ENCODE peak calls at places on chromosomes 11 and 22, in seven cellular contexts. I is left lung, F is dorsolateral prefrontal cortex, O is body of pancreas, T is lower lobe of right lung, D is GM23338, H is uterus. Y is an unnamed sample.

GRCh38 chr11:10625982-10626311 is 57.5 kb upstream of the LYVE1 start:
- DNase-seq in I (no peak), F (no peak), O (no peak), T (no peak), D (no peak), H (no peak), Y (peak)

GRCh38 chr22:47206819-47207218 is 444.4 kb downstream of the TBC1D22A start:
- DNase-seq in I (no peak), F (no peak), O (no peak), T (no peak), D (no peak), H (no peak), Y (no peak)

GRCh38 chr11:77094841-77095365 is 7.7 kb upstream of the OMP start:
- DNase-seq in I (no peak), F (no peak), O (peak), T (peak), D (no peak), H (no peak), Y (no peak)

GRCh38 chr11:119218141-119218878 is 12.2 kb downstream of the CBL start:
- DNase-seq in I (no peak), F (no peak), O (no peak), T (no peak), D (no peak), H (no peak), Y (no peak)

GRCh38 chr22:20885557-20886323 is 26.9 kb downstream of the SNAP29 start:
- DNase-seq in I (peak), F (peak), O (peak), T (peak), D (peak), H (peak), Y (peak)

GRCh38 chr11:8671651-8672062 is 10.8 kb downstream of the TRIM66 start:
- DNase-seq in I (no peak), F (no peak), O (peak), T (no peak), D (no peak), H (peak), Y (no peak)

GRCh38 chr11:1049071-1049405 is 12.5 kb upstream of the MUC6 start:
- DNase-seq in I (no peak), F (no peak), O (no peak), T (no peak), D (no peak), H (no peak), Y (no peak)

GRCh38 chr22:42528591-42529307 is 9.2 kb upstream of the RRP7A start:
- DNase-seq in I (no peak), F (no peak), O (no peak), T (no peak), D (no peak), H (no peak), Y (no peak)

GRCh38 chr22:42294034-42294985 is 23.9 kb upstream of the TCF20 start:
- DNase-seq in I (peak), F (no peak), O (peak), T (no peak), D (peak), H (no peak), Y (no peak)

GRCh38 chr22:43249789-43250188 is 62.9 kb upstream of the TTLL12 start:
- DNase-seq in I (no peak), F (no peak), O (no peak), T (no peak), D (no peak), H (no peak), Y (no peak)

GRCh38 chr11:47377571-47378010 is 756 bp downstream of the SPI1 start:
- DNase-seq in I (peak), F (no peak), O (no peak), T (no peak), D (no peak), H (no peak), Y (no peak)
- H3K4me3 ChIP-seq in I (peak), F (peak), O (no peak), T (peak), D (no peak), H (no peak), Y (peak)

DNA sequence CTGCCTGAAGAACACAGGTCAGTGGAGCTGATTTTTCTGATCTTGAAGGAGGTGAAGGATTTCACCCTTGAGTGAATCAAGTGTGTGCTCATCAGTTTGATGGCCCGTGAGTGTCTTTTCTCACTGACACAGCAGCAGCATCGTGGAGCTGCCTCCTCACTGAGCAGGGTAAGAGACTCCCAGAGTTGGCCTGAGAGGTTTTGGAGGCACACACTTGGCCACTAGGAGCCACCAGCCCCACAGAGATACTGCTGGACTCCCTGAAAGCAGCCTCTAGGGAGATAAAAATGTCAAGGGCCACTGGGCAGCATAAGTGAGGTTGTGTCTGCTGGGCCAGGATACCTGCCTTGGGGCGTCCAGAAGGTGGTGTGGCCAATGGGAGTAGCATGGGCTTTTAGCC is 245.4 kb downstream of the GRIK4 start:
- DNase-seq in I (no peak), F (no peak), O (no peak), T (no peak), D (peak), H (no peak), Y (no peak)
- TF ChIP-seq CTCF in I (no peak), F (no peak), O (no peak), T (no peak), D (peak), H (no peak), Y (no peak)

DNA sequence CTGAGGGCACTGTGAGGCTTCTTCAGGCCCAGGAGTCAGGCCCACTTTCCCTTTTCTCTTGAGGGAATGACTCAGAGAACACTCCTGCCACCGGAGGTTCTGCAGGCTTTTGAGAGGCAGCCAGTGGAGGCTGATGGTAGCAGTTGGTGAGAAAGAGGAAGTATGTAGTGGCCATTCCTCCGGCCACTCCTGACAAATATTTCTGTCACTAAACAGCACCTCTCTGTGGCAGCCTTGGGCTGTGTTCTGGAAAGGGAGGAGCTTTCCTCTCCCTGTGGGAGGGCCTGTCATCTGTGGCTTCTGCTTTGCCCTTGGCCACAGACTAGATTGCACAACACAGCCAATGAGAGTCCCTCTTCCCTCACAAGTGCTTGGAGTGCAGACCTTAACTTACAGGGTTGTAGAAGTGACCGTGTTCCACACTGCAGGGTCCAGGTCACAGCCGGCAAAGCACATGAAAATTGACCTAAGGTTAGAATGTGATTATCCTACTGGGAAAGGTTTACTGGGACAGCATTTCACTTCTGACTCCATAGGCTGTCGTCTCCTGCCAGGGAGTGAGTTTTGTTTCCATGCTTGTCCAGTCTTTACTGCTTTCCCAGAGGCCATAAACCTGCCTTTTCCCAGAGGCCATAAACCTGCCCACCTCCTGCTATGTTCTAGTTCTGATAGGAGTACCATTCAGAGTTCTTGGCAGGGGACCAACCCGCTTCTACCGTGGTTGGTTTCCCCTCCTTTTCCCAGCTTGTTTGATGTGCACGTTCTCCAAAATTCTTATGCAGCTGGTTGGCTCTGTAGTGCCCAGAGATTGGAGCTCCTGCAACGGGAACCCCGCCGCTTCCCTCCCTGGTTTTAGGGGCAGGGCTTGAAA is 33.3 kb downstream of the MARK2 start:
- DNase-seq in I (peak), F (peak), O (peak), T (peak), D (peak), H (peak), Y (peak)
- H3K4me3 ChIP-seq in I (no peak), F (peak), O (no peak), T (peak), D (no peak), H (no peak), Y (no peak)

DNA sequence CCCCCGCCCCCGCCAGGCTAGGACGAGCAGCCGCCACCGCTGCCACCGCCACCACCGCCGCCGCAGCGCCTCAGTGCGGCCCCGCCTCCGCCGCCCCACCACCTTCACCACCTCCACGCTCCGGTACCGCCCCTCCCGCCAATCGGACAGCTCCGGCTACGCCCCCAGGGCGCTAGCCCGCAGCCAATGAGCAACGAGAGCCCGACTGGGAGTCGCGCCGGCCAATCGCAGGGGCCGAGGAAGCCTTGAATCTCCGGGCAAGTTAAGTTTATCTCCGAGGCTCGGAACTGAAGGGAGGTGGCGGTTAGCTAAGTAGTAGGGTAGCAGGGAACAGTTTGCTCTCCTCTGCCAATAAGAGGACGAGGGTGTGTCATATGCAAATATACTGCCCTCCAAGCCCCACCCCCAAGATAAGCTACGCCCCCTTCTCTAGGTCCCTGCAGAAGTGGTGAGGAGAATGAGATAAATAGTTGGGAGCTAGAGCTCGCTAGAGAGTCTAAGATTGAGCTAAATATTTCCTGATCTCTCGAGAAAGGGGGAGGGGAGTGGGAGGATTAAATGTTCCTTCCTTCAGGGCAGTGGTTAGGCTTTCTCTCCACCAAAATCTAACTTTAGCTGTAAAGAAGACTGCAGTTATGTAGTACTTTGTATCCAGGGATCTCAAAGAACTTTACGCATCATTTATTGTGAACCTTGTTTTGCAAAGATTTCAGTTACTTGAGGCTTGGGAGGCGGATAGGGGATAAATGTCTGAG is at the start of gene SESN3:
- DNase-seq in I (peak), F (peak), O (peak), T (peak), D (peak), H (peak), Y (peak)
- TF ChIP-seq CTCF in I (no peak), F (peak), O (peak), T (no peak), D (peak), H (peak), Y (no peak)

GRCh38 chr11:61037694-61038093 is 64.6 kb upstream of the CD5 start:
- DNase-seq in I (no peak), F (peak), O (no peak), T (no peak), D (no peak), H (no peak), Y (no peak)

GRCh38 chr11:61041755-61042518 is 60.4 kb upstream of the CD5 start:
- DNase-seq in I (peak), F (no peak), O (peak), T (no peak), D (peak), H (peak), Y (no peak)

GRCh38 chr11:61045271-61045670 is 57.0 kb upstream of the CD5 start:
- DNase-seq in I (no peak), F (no peak), O (no peak), T (no peak), D (no peak), H (no peak), Y (no peak)

GRCh38 chr11:61042961-61043540 is 59.2 kb upstream of the CD5 start:
- DNase-seq in I (no peak), F (no peak), O (no peak), T (no peak), D (no peak), H (no peak), Y (no peak)

DNA sequence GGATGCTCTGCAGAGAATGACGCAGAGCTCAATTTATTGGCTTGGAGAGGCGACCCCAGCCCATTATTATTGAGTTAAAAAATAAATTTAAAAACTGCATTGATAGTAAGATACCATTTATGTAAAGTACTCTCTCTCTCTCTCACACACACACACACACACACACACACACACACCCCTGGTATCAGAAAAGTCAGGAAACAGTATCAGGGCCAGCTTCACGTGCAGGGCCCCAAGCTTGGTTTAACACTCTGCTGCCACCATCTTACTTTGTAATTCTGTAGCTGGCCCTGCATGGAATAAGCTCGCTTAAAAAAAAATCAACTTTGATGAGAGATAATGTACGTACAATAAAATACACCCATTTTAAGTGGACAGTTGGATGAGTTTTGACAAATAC is 59.8 kb upstream of the CD5 start:
- DNase-seq in I (no peak), F (no peak), O (no peak), T (no peak), D (no peak), H (no peak), Y (no peak)
- H3K4me3 ChIP-seq in I (no peak), F (no peak), O (no peak), T (no peak), D (no peak), H (no peak), Y (no peak)

GRCh38 chr22:36185828-36186624 is 15.6 kb downstream of the APOL4 start:
- DNase-seq in I (no peak), F (no peak), O (no peak), T (no peak), D (no peak), H (no peak), Y (no peak)
- TF ChIP-seq CTCF in I (no peak), F (no peak), O (no peak), T (no peak), D (peak), H (no peak), Y (no peak)

DNA sequence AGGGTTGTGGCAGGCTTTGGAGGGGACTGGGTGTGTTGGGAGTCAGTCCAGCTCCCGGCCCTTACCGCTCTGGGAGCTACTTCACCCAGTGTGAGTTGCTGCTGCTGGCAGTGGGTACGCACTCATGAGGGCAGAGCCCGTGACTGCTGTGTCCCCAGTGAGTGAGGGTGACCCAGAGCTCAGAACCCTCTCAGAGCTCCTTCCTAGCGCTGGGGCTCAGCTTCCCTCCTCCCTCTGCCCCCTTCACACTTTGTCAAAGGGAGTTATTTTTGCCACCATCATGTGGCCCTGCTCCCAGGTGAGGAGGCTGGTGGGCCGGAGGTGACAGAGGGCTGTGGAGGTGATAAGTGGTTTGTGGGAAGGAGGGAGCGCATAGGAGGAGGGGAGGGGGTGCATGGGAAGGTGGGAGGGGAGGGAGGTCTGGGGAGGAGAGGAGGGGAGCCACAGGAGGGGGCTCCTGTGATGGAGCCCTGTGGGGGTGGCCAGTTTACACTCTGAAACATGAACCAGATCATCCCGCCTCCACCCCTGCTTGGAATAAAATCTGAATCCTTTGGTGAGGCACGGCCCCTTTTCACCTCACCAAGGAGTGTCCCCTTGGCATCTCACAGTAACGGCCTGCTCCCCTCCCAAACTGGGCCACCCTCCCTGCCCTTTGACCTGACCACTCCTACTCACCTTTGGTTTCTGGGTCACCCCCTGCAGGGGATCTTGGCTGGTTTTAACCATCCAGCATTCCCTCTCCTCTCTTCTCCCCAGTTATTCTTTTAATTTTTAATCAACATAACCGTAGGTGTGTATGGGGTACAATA is 9.9 kb downstream of the NDUFV1 start:
- DNase-seq in I (no peak), F (no peak), O (no peak), T (no peak), D (no peak), H (no peak), Y (no peak)
- H3K4me3 ChIP-seq in I (no peak), F (no peak), O (no peak), T (no peak), D (peak), H (no peak), Y (no peak)

Y was measured in coronary artery.